ENCODE peak calls at places on chromosomes 2 and 18, in six cellular contexts. One of them, this sample, is unnamed.

GRCh38 chr2:191247381-191248057 is 2.3 kb downstream of the MYO1B start:
- DNase-seq in GM12891: no peak
- DNase-seq in stomach: no peak
- DNase-seq in GM12878: no peak
- DNase-seq in spleen: no peak
- DNase-seq in prostate gland: no peak
- DNase-seq in this sample: no peak

GRCh38 chr2:204881519-204882111 is 336.3 kb downstream of the PARD3B start:
- DNase-seq in GM12891: no peak
- DNase-seq in stomach: no peak
- DNase-seq in GM12878: no peak
- DNase-seq in spleen: no peak
- DNase-seq in prostate gland: no peak
- DNase-seq in this sample: no peak

GRCh38 chr2:236209535-236209934 is 41.3 kb upstream of the GBX2 start:
- DNase-seq in GM12891: no peak
- DNase-seq in stomach: no peak
- DNase-seq in GM12878: no peak
- DNase-seq in spleen: no peak
- DNase-seq in prostate gland: no peak
- DNase-seq in this sample: no peak

GRCh38 chr2:3793233-3793632 is 89.9 kb downstream of the DCDC2C start:
- DNase-seq in GM12891: no peak
- DNase-seq in stomach: no peak
- DNase-seq in GM12878: no peak
- DNase-seq in spleen: no peak
- DNase-seq in prostate gland: no peak
- DNase-seq in this sample: no peak

GRCh38 chr2:121128741-121129659 is 156.0 kb downstream of the TFCP2L1 start:
- DNase-seq in GM12891: no peak
- DNase-seq in stomach: peak; percentile 81
- DNase-seq in GM12878: no peak
- DNase-seq in spleen: no peak
- DNase-seq in prostate gland: peak; percentile 51
- DNase-seq in this sample: no peak

GRCh38 chr2:10048501-10049171 is 5.3 kb downstream of the KLF11 start:
- DNase-seq in GM12891: no peak
- DNase-seq in stomach: no peak
- DNase-seq in GM12878: no peak
- DNase-seq in spleen: peak; percentile 72
- DNase-seq in prostate gland: no peak
- DNase-seq in this sample: no peak

GRCh38 chr18:62420513-62421209 is 95.6 kb downstream of the TNFRSF11A start:
- DNase-seq in GM12891: peak; percentile 33
- DNase-seq in stomach: peak; percentile 36
- DNase-seq in GM12878: peak; percentile 62
- DNase-seq in spleen: no peak
- DNase-seq in prostate gland: peak; percentile 41
- DNase-seq in this sample: no peak

GRCh38 chr2:195049372-195050031 is 607.5 kb upstream of the SLC39A10 start:
- DNase-seq in GM12891: no peak
- DNase-seq in stomach: no peak
- DNase-seq in GM12878: no peak
- DNase-seq in spleen: no peak
- DNase-seq in prostate gland: no peak
- DNase-seq in this sample: no peak

GRCh38 chr18:36493349-36494281 is 196.1 kb downstream of the FHOD3 start:
- DNase-seq in GM12891: no peak
- DNase-seq in stomach: no peak
- DNase-seq in GM12878: no peak
- DNase-seq in spleen: no peak
- DNase-seq in prostate gland: no peak
- DNase-seq in this sample: no peak

GRCh38 chr2:53568463-53568862 is 199.1 kb upstream of the CHAC2 start:
- DNase-seq in GM12891: no peak
- DNase-seq in stomach: no peak
- DNase-seq in GM12878: no peak
- DNase-seq in spleen: no peak
- DNase-seq in prostate gland: no peak
- DNase-seq in this sample: no peak

GRCh38 chr2:39805936-39806608 is 27.0 kb upstream of the THUMPD2 start:
- DNase-seq in GM12891: no peak
- DNase-seq in stomach: no peak
- DNase-seq in GM12878: no peak
- DNase-seq in spleen: no peak
- DNase-seq in prostate gland: no peak
- DNase-seq in this sample: no peak

GRCh38 chr2:224847961-224848850 is 132.0 kb upstream of the CCDC195 start:
- DNase-seq in GM12891: no peak
- DNase-seq in stomach: no peak
- DNase-seq in GM12878: no peak
- DNase-seq in spleen: no peak
- DNase-seq in prostate gland: peak; percentile 29
- DNase-seq in this sample: no peak

GRCh38 chr18:44826418-44827259 is 146.0 kb downstream of the SETBP1 start:
- DNase-seq in GM12891: no peak
- DNase-seq in stomach: peak; percentile 84
- DNase-seq in GM12878: no peak
- DNase-seq in spleen: no peak
- DNase-seq in prostate gland: peak; percentile 87
- DNase-seq in this sample: no peak

GRCh38 chr18:61209802-61210201 is 123.4 kb upstream of the CDH20 start:
- DNase-seq in GM12891: no peak
- DNase-seq in stomach: no peak
- DNase-seq in GM12878: no peak
- DNase-seq in spleen: no peak
- DNase-seq in prostate gland: no peak
- DNase-seq in this sample: no peak

GRCh38 chr18:41072946-41073345 is 882.1 kb upstream of the PIK3C3 start:
- DNase-seq in GM12891: no peak
- DNase-seq in stomach: no peak
- DNase-seq in GM12878: no peak
- DNase-seq in spleen: no peak
- DNase-seq in prostate gland: no peak
- DNase-seq in this sample: no peak

GRCh38 chr2:236785611-236786057 is 216.0 kb downstream of the ACKR3 start:
- DNase-seq in GM12891: no peak
- DNase-seq in stomach: no peak
- DNase-seq in GM12878: no peak
- DNase-seq in spleen: no peak
- DNase-seq in prostate gland: no peak
- DNase-seq in this sample: no peak

GRCh38 chr2:69271831-69272257 is 115.2 kb downstream of the GFPT1 start:
- DNase-seq in GM12891: no peak
- DNase-seq in stomach: no peak
- DNase-seq in GM12878: no peak
- DNase-seq in spleen: no peak
- DNase-seq in prostate gland: no peak
- DNase-seq in this sample: no peak

DNA sequence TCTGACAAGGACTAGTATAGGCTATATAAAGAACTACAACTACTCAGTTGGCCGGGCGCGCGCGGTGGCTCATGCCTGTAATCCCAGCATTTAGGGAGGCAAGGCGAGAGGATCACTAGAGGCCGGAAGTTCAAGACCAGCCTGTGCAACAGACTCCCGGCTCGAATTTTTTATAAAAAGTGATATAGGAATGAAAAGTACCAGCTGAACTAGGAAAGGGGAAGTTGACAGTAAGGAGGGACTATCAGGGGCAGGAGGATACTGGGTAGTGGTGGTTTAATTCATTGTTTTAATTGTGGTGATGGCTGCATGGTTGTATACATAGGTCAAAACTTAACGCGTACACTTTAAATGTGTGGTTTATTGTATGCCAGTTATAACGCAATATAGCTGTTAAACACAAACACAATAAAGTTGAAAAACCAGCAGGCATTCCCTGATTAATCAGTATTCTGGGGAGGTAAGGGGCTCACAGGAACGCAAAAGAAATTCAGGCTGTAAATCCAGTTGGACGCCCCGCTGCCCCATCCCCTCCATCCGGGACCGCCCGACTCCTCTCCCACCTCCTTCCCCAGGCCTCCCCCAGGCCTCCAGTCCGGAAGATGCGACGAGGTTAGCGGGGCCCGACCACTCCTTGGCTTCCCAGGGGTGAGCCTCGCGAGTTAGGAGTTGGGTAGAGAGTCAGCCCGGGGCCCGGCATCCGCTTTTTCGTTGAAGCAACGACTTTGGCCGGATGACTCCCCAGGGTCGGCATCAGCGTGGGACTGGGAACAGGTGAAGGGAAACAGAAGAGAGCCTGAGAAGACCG is 746 bp upstream of the POLR1B start:
- DNase-seq in GM12891: peak; percentile 48
- DNase-seq in stomach: no peak
- DNase-seq in GM12878: peak; percentile 5
- DNase-seq in spleen: peak; percentile 94
- DNase-seq in prostate gland: no peak
- DNase-seq in this sample: no peak
- TF ChIP-seq POLR2A in GM12891: peak; percentile 84
- TF ChIP-seq POLR2A in stomach: no peak
- TF ChIP-seq POLR2A in GM12878: peak; percentile 88
- TF ChIP-seq POLR2A in spleen: peak; percentile 30
- TF ChIP-seq POLR2A in prostate gland: no peak
- TF ChIP-seq POLR2A in this sample: peak; percentile 90

GRCh38 chr18:58150772-58151171 is 106.7 kb downstream of the NEDD4L start:
- DNase-seq in GM12891: no peak
- DNase-seq in stomach: no peak
- DNase-seq in GM12878: no peak
- DNase-seq in spleen: no peak
- DNase-seq in prostate gland: no peak
- DNase-seq in this sample: no peak

GRCh38 chr18:58152891-58153290 is 108.9 kb downstream of the NEDD4L start:
- DNase-seq in GM12891: no peak
- DNase-seq in stomach: no peak
- DNase-seq in GM12878: no peak
- DNase-seq in spleen: no peak
- DNase-seq in prostate gland: no peak
- DNase-seq in this sample: no peak

GRCh38 chr18:58152216-58152615 is 108.2 kb downstream of the NEDD4L start:
- DNase-seq in GM12891: no peak
- DNase-seq in stomach: no peak
- DNase-seq in GM12878: no peak
- DNase-seq in spleen: no peak
- DNase-seq in prostate gland: no peak
- DNase-seq in this sample: no peak

GRCh38 chr18:58146099-58146498 is 102.1 kb downstream of the NEDD4L start:
- DNase-seq in GM12891: no peak
- DNase-seq in stomach: no peak
- DNase-seq in GM12878: no peak
- DNase-seq in spleen: no peak
- DNase-seq in prostate gland: no peak
- DNase-seq in this sample: no peak

DNA sequence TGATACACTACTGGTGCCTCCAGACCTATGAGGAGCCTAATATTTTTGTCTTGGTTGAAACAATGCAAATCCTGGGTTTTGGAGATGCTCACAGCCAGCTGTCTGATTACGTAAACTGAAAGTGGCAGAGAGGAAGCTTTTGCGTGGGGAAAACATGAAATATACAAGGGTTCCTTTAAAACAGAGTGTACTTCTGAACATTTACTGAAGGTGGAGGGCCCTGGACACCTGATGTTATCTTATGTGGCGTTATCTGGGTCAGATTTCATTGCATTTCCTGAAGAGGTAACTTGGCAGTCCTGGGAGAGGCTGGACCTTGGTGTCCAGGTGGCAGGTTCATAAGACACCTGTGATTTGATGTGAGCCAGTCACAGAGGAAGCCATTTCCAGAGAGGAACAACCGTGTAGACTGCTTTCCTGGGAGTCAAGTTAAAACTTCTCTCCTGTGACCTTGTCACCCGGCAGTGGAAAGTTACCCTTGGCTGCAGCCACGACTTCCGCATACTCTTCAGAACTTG is 105.0 kb downstream of the NEDD4L start:
- DNase-seq in GM12891: no peak
- DNase-seq in stomach: peak; percentile 75
- DNase-seq in GM12878: peak; percentile 24
- DNase-seq in spleen: no peak
- DNase-seq in prostate gland: peak; percentile 62
- DNase-seq in this sample: no peak
- TF ChIP-seq POLR2AphosphoS5 in GM12891: no peak
- TF ChIP-seq POLR2AphosphoS5 in stomach: peak; percentile 39
- TF ChIP-seq POLR2AphosphoS5 in GM12878: no peak
- TF ChIP-seq POLR2AphosphoS5 in spleen: no peak
- TF ChIP-seq POLR2AphosphoS5 in prostate gland: peak; percentile 71
- TF ChIP-seq POLR2AphosphoS5 in this sample: no peak

GRCh38 chr2:241271641-241272297 is 43.7 kb downstream of the HDLBP start:
- DNase-seq in GM12891: peak; percentile 39
- DNase-seq in stomach: peak; percentile 88
- DNase-seq in GM12878: no peak
- DNase-seq in spleen: peak; percentile 94
- DNase-seq in prostate gland: peak; percentile 88
- DNase-seq in this sample: no peak
- TF ChIP-seq POLR2A in GM12891: peak; percentile 39
- TF ChIP-seq POLR2A in stomach: no peak
- TF ChIP-seq POLR2A in GM12878: peak; percentile 40
- TF ChIP-seq POLR2A in spleen: no peak
- TF ChIP-seq POLR2A in prostate gland: peak; percentile 78
- TF ChIP-seq POLR2A in this sample: no peak

GRCh38 chr18:79395308-79395640 is 456 bp upstream of the NFATC1 start:
- DNase-seq in GM12891: no peak
- DNase-seq in stomach: no peak
- DNase-seq in GM12878: no peak
- DNase-seq in spleen: peak; percentile 63
- DNase-seq in prostate gland: no peak
- DNase-seq in this sample: no peak

GRCh38 chr18:79394438-79395307 is 1.1 kb upstream of the NFATC1 start:
- DNase-seq in GM12891: no peak
- DNase-seq in stomach: no peak
- DNase-seq in GM12878: no peak
- DNase-seq in spleen: peak; percentile 84
- DNase-seq in prostate gland: no peak
- DNase-seq in this sample: no peak

GRCh38 chr18:79396431-79397287 is 929 bp downstream of the NFATC1 start:
- DNase-seq in GM12891: no peak
- DNase-seq in stomach: no peak
- DNase-seq in GM12878: no peak
- DNase-seq in spleen: peak; percentile 92
- DNase-seq in prostate gland: peak; percentile 58
- DNase-seq in this sample: no peak

GRCh38 chr18:79397288-79397829 is 1.6 kb downstream of the NFATC1 start:
- DNase-seq in GM12891: no peak
- DNase-seq in stomach: no peak
- DNase-seq in GM12878: no peak
- DNase-seq in spleen: peak; percentile 74
- DNase-seq in prostate gland: no peak
- DNase-seq in this sample: no peak

GRCh38 chr18:79395761-79396404 is at the start of gene NFATC1:
- DNase-seq in GM12891: no peak
- DNase-seq in stomach: peak; percentile 51
- DNase-seq in GM12878: no peak
- DNase-seq in spleen: peak; percentile 86
- DNase-seq in prostate gland: peak; percentile 55
- DNase-seq in this sample: no peak
- TF ChIP-seq POLR2AphosphoS5 in GM12891: peak; percentile 48
- TF ChIP-seq POLR2AphosphoS5 in stomach: peak; percentile 36
- TF ChIP-seq POLR2AphosphoS5 in GM12878: no peak
- TF ChIP-seq POLR2AphosphoS5 in spleen: peak; percentile 74
- TF ChIP-seq POLR2AphosphoS5 in prostate gland: no peak
- TF ChIP-seq POLR2AphosphoS5 in this sample: no peak